ENCODE peak calls at places on chromosomes 1 and 21, in nine cellular contexts. B, E, I, Q, C, X, T, D and G are unnamed samples.

GRCh38 chr1:207925210-207925609 is 14.3 kb upstream of the CD34 start:
- DNase-seq in B (no peak), E (peak; percentile 21), I (peak; percentile 74), Q (no peak), C (peak; percentile 63), X (no peak), T (peak; percentile 58), D (no peak), G (no peak)

GRCh38 chr1:40381268-40382109 is 8.0 kb downstream of the SMAP2 start:
- DNase-seq in B (no peak), E (no peak), I (no peak), Q (no peak), C (no peak), X (peak; percentile 83), T (no peak), D (no peak), G (peak; percentile 88)

GRCh38 chr1:190679032-190679431 is 201.4 kb upstream of the BRINP3 start:
- DNase-seq in B (no peak), E (no peak), I (no peak), Q (peak; percentile 85), C (no peak), X (no peak), T (no peak), D (no peak), G (no peak)

GRCh38 chr1:31505884-31506497 is 70.3 kb upstream of the TINAGL1 start:
- DNase-seq in B (no peak), E (no peak), I (no peak), Q (peak; percentile 44), C (no peak), X (peak; percentile 95), T (peak; percentile 86), D (no peak), G (no peak)

GRCh38 chr1:85463666-85464496 is 1.1 kb downstream of the DDAH1 start:
- DNase-seq in B (no peak), E (no peak), I (peak; percentile 32), Q (no peak), C (peak; percentile 31), X (no peak), T (peak; percentile 66), D (peak; percentile 37), G (no peak)

GRCh38 chr21:42056996-42057689 is 14.0 kb upstream of the UMODL1 start:
- DNase-seq in B (no peak), E (peak; percentile 77), I (no peak), Q (peak; percentile 95), C (peak; percentile 28), X (no peak), T (peak; percentile 89), D (no peak), G (no peak)

GRCh38 chr1:30315185-30315960 is 408.0 kb downstream of the MATN1 start:
- DNase-seq in B (peak; percentile 10), E (no peak), I (no peak), Q (no peak), C (peak; percentile 10), X (no peak), T (peak; percentile 8), D (no peak), G (peak; percentile 15)

GRCh38 chr1:240169188-240169587 is 77.5 kb downstream of the FMN2 start:
- DNase-seq in B (no peak), E (no peak), I (peak; percentile 13), Q (peak; percentile 69), C (peak; percentile 38), X (no peak), T (peak; percentile 60), D (no peak), G (peak; percentile 8)

GRCh38 chr1:156530006-156530405 is 29.4 kb upstream of the MEF2D start:
- DNase-seq in B (no peak), E (no peak), I (no peak), Q (no peak), C (no peak), X (no peak), T (no peak), D (no peak), G (no peak)

GRCh38 chr1:38005195-38006007 is at the start of gene FHL3:
- DNase-seq in B (no peak), E (peak; percentile 82), I (peak; percentile 87), Q (peak; percentile 59), C (peak; percentile 89), X (no peak), T (peak; percentile 73), D (peak; percentile 90), G (no peak)

GRCh38 chr1:244730153-244730933 is 77.4 kb downstream of the DESI2 start:
- DNase-seq in B (no peak), E (peak; percentile 59), I (peak; percentile 63), Q (peak; percentile 51), C (peak; percentile 73), X (no peak), T (peak; percentile 68), D (peak; percentile 79), G (peak; percentile 27)
- TF ChIP-seq EZH2phosphoT487 in B (no peak), E (no peak), I (peak; percentile 29), Q (no peak), C (no peak), X (no peak), T (no peak), D (no peak), G (no peak)

DNA sequence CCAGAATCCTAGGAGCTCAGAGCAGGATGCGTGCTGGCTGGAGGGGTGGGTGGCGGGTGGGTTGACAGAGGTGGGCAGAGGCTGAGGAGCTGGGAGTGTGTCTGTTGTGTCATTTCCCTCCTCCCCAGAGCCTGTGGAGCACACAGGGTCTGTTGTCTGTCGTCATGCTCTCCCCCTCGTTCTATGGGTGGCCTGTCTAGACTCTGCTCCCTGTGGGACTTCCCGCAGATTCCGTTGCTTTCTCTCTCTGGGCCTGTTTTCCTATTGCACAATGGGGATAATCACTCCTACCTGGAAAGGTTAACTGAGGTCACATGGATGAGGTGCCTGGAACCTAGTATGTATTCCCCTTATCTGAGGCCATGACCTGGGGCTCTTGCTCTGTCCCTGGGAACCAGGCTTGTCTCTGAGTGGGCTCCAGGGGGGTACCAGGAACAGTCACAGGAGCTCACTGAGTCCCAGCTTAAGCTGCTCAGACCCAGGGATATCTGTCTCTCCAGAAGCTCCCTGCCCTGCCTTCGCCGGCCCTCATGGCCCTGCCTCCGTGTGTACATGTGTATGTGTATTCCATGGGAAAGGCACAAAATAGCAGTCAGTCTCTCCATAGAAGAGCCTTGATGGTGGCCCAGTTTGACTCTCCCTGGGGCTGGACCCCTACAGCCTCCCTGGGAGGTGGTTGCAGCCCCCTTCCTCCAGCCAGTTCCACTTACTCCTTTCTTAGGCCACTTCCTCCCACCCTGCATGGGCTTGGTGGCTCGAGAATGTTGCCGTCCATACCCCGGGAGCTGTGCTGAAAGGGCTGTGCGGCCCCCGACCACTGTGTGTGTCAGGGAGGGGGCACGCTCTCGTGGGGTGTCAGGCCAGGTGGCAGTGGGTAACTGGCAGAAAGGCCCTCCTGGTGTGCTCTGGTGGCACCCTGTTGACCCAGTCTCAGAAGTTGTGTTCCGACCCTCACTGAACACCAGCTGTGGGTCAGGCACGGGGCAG is 17.9 kb downstream of the PTPRF start:
- DNase-seq in B (no peak), E (peak; percentile 85), I (no peak), Q (no peak), C (peak; percentile 35), X (no peak), T (no peak), D (no peak), G (no peak)
- H4K20me1 ChIP-seq in B (peaks cover 5% of the 10 kb centered on the region), E (no peaks in the 10 kb centered on the region), I (peaks cover 37% of the 10 kb centered on the region), Q (no peaks in the 10 kb centered on the region), C (peaks cover 12% of the 10 kb centered on the region), X (no peaks in the 10 kb centered on the region), T (no peaks in the 10 kb centered on the region), D (no peaks in the 10 kb centered on the region), G (no peaks in the 10 kb centered on the region)

DNA sequence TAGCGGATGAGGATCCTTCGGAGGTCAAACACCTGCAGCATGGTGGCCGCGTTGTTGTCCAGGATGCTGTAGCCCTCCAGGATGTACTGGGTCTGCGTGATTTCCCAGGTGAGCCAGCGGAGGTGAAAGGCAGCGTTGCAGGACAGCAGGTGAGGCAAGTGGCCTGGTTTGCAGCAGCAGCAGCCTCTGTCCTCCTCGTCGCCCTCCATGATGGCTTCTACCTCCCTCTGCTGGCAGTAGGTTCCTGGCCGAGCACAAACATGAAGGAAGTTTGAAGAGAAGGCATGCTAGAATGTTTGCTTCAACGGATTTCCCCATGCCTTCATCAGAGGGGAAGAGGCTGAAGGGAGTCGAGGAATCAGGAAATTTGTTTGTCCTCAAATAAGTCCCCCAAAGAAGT is 74.7 kb downstream of the NTPCR start:
- DNase-seq in B (no peak), E (peak; percentile 72), I (peak; percentile 64), Q (peak; percentile 67), C (peak; percentile 82), X (no peak), T (peak; percentile 23), D (peak; percentile 55), G (peak; percentile 8)
- TF ChIP-seq EZH2phosphoT487 in B (no peak), E (no peak), I (no peak), Q (no peak), C (no peak), X (no peak), T (no peak), D (no peak), G (no peak)

GRCh38 chr1:160739098-160739511 is at the start of gene SLAMF7:
- DNase-seq in B (no peak), E (no peak), I (no peak), Q (peak; percentile 82), C (no peak), X (peak; percentile 75), T (no peak), D (no peak), G (no peak)

GRCh38 chr1:160738266-160738665 is 781 bp upstream of the SLAMF7 start:
- DNase-seq in B (no peak), E (no peak), I (no peak), Q (no peak), C (no peak), X (no peak), T (no peak), D (no peak), G (no peak)

DNA sequence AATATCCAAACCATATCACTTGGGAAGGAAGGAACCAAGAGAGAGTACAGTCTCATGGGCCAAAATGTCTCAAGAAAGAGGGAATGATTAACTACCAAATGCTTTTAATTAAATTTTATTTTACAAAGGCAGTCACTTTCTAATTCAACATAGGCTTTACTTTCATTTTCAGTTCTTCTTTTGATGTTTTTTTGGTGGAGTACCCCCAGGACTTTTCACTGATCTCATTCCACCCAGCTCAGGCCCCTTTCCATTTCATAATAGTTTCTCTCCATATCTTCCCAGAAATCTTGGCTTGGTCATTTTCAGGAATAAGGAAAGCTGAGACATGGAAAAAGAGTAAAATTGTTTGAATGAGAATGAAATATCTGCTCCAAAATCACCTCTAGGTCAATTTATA is 5.1 kb upstream of the SLAMF7 start:
- DNase-seq in B (no peak), E (no peak), I (no peak), Q (no peak), C (no peak), X (peak; percentile 48), T (no peak), D (no peak), G (no peak)
- H4K20me1 ChIP-seq in B (no peaks in the 10 kb centered on the region), E (no peaks in the 10 kb centered on the region), I (no peaks in the 10 kb centered on the region), Q (no peaks in the 10 kb centered on the region), C (no peaks in the 10 kb centered on the region), X (no peaks in the 10 kb centered on the region), T (no peaks in the 10 kb centered on the region), D (no peaks in the 10 kb centered on the region), G (no peaks in the 10 kb centered on the region)